ENCODE peak calls at places on chromosomes 16 and 17, in nine cellular contexts. One of them, this sample, is unnamed.

GRCh38 chr17:77392376-77393273 is 251.9 kb downstream of the SEC14L1 start:
- DNase-seq in stimulated activated naive CD8-positive, alpha-beta T cell treated with anti-CD3 and anti-CD28 coated beads, Interleukin-15, amount 100 ng/mL, for 72 hours: no peak
- DNase-seq in COLO829: no peak
- DNase-seq in NCI-H1417 treated with DMSO at 0.1 percent for 48 hours: no peak
- DNase-seq in EL: no peak
- DNase-seq in NCI-H1930: no peak
- DNase-seq in left lung: no peak
- DNase-seq in cerebellar cortex: peak
- DNase-seq in kidney glomerular epithelial cell: no peak
- DNase-seq in this sample: no peak

GRCh38 chr16:10080031-10080772 is 102.0 kb downstream of the GRIN2A start:
- DNase-seq in stimulated activated naive CD8-positive, alpha-beta T cell treated with anti-CD3 and anti-CD28 coated beads, Interleukin-15, amount 100 ng/mL, for 72 hours: no peak
- DNase-seq in COLO829: peak
- DNase-seq in NCI-H1417 treated with DMSO at 0.1 percent for 48 hours: no peak
- DNase-seq in EL: peak
- DNase-seq in NCI-H1930: no peak
- DNase-seq in left lung: no peak
- DNase-seq in cerebellar cortex: peak
- DNase-seq in kidney glomerular epithelial cell: peak
- DNase-seq in this sample: peak

GRCh38 chr17:2780931-2781454 is 15.2 kb upstream of the RAP1GAP2 start:
- DNase-seq in stimulated activated naive CD8-positive, alpha-beta T cell treated with anti-CD3 and anti-CD28 coated beads, Interleukin-15, amount 100 ng/mL, for 72 hours: no peak
- DNase-seq in COLO829: no peak
- DNase-seq in NCI-H1417 treated with DMSO at 0.1 percent for 48 hours: no peak
- DNase-seq in EL: no peak
- DNase-seq in NCI-H1930: no peak
- DNase-seq in left lung: no peak
- DNase-seq in cerebellar cortex: peak
- DNase-seq in kidney glomerular epithelial cell: no peak
- DNase-seq in this sample: no peak

GRCh38 chr17:50956750-50957523 is 90.8 kb upstream of the TOB1 start:
- DNase-seq in stimulated activated naive CD8-positive, alpha-beta T cell treated with anti-CD3 and anti-CD28 coated beads, Interleukin-15, amount 100 ng/mL, for 72 hours: peak
- DNase-seq in COLO829: peak
- DNase-seq in NCI-H1417 treated with DMSO at 0.1 percent for 48 hours: no peak
- DNase-seq in EL: peak
- DNase-seq in NCI-H1930: peak
- DNase-seq in left lung: peak
- DNase-seq in cerebellar cortex: peak
- DNase-seq in kidney glomerular epithelial cell: peak
- DNase-seq in this sample: peak

GRCh38 chr17:17416400-17417360 is 60.1 kb upstream of the MED9 start:
- DNase-seq in stimulated activated naive CD8-positive, alpha-beta T cell treated with anti-CD3 and anti-CD28 coated beads, Interleukin-15, amount 100 ng/mL, for 72 hours: peak
- DNase-seq in COLO829: no peak
- DNase-seq in NCI-H1417 treated with DMSO at 0.1 percent for 48 hours: peak
- DNase-seq in EL: peak
- DNase-seq in NCI-H1930: no peak
- DNase-seq in left lung: peak
- DNase-seq in cerebellar cortex: no peak
- DNase-seq in kidney glomerular epithelial cell: no peak
- DNase-seq in this sample: peak

GRCh38 chr17:34312080-34312479 is 7.2 kb upstream of the CCL8 start:
- DNase-seq in stimulated activated naive CD8-positive, alpha-beta T cell treated with anti-CD3 and anti-CD28 coated beads, Interleukin-15, amount 100 ng/mL, for 72 hours: no peak
- DNase-seq in COLO829: no peak
- DNase-seq in NCI-H1417 treated with DMSO at 0.1 percent for 48 hours: no peak
- DNase-seq in EL: peak
- DNase-seq in NCI-H1930: no peak
- DNase-seq in left lung: no peak
- DNase-seq in cerebellar cortex: no peak
- DNase-seq in kidney glomerular epithelial cell: no peak
- DNase-seq in this sample: no peak

GRCh38 chr17:45231481-45232116 is 9.9 kb downstream of the FMNL1 start:
- DNase-seq in stimulated activated naive CD8-positive, alpha-beta T cell treated with anti-CD3 and anti-CD28 coated beads, Interleukin-15, amount 100 ng/mL, for 72 hours: no peak
- DNase-seq in COLO829: no peak
- DNase-seq in NCI-H1417 treated with DMSO at 0.1 percent for 48 hours: no peak
- DNase-seq in EL: no peak
- DNase-seq in NCI-H1930: no peak
- DNase-seq in left lung: no peak
- DNase-seq in cerebellar cortex: peak
- DNase-seq in kidney glomerular epithelial cell: no peak
- DNase-seq in this sample: peak

GRCh38 chr17:51951737-51952136 is 206.8 kb downstream of the CA10 start:
- DNase-seq in stimulated activated naive CD8-positive, alpha-beta T cell treated with anti-CD3 and anti-CD28 coated beads, Interleukin-15, amount 100 ng/mL, for 72 hours: no peak
- DNase-seq in COLO829: no peak
- DNase-seq in NCI-H1417 treated with DMSO at 0.1 percent for 48 hours: no peak
- DNase-seq in EL: no peak
- DNase-seq in NCI-H1930: no peak
- DNase-seq in left lung: no peak
- DNase-seq in cerebellar cortex: no peak
- DNase-seq in kidney glomerular epithelial cell: peak
- DNase-seq in this sample: no peak

GRCh38 chr17:73610331-73610911 is 33.8 kb downstream of the SDK2 start:
- DNase-seq in stimulated activated naive CD8-positive, alpha-beta T cell treated with anti-CD3 and anti-CD28 coated beads, Interleukin-15, amount 100 ng/mL, for 72 hours: no peak
- DNase-seq in COLO829: no peak
- DNase-seq in NCI-H1417 treated with DMSO at 0.1 percent for 48 hours: no peak
- DNase-seq in EL: no peak
- DNase-seq in NCI-H1930: no peak
- DNase-seq in left lung: no peak
- DNase-seq in cerebellar cortex: peak
- DNase-seq in kidney glomerular epithelial cell: no peak
- DNase-seq in this sample: no peak

GRCh38 chr17:46964315-46965265 is 14.5 kb downstream of the RPRML start:
- DNase-seq in stimulated activated naive CD8-positive, alpha-beta T cell treated with anti-CD3 and anti-CD28 coated beads, Interleukin-15, amount 100 ng/mL, for 72 hours: no peak
- DNase-seq in COLO829: no peak
- DNase-seq in NCI-H1417 treated with DMSO at 0.1 percent for 48 hours: no peak
- DNase-seq in EL: no peak
- DNase-seq in NCI-H1930: no peak
- DNase-seq in left lung: no peak
- DNase-seq in cerebellar cortex: no peak
- DNase-seq in kidney glomerular epithelial cell: no peak
- DNase-seq in this sample: peak

GRCh38 chr17:13140750-13141149 is 122.9 kb upstream of the ELAC2 start:
- DNase-seq in stimulated activated naive CD8-positive, alpha-beta T cell treated with anti-CD3 and anti-CD28 coated beads, Interleukin-15, amount 100 ng/mL, for 72 hours: no peak
- DNase-seq in COLO829: peak
- DNase-seq in NCI-H1417 treated with DMSO at 0.1 percent for 48 hours: no peak
- DNase-seq in EL: peak
- DNase-seq in NCI-H1930: no peak
- DNase-seq in left lung: no peak
- DNase-seq in cerebellar cortex: no peak
- DNase-seq in kidney glomerular epithelial cell: no peak
- DNase-seq in this sample: no peak

GRCh38 chr17:44248220-44248529 is 19.8 kb downstream of the SLC4A1 start:
- DNase-seq in stimulated activated naive CD8-positive, alpha-beta T cell treated with anti-CD3 and anti-CD28 coated beads, Interleukin-15, amount 100 ng/mL, for 72 hours: no peak
- DNase-seq in COLO829: no peak
- DNase-seq in NCI-H1417 treated with DMSO at 0.1 percent for 48 hours: no peak
- DNase-seq in EL: no peak
- DNase-seq in NCI-H1930: no peak
- DNase-seq in left lung: no peak
- DNase-seq in cerebellar cortex: no peak
- DNase-seq in kidney glomerular epithelial cell: no peak
- DNase-seq in this sample: no peak

GRCh38 chr16:89577055-89577759 is 1.6 kb downstream of the CPNE7 start:
- DNase-seq in stimulated activated naive CD8-positive, alpha-beta T cell treated with anti-CD3 and anti-CD28 coated beads, Interleukin-15, amount 100 ng/mL, for 72 hours: no peak
- DNase-seq in COLO829: no peak
- DNase-seq in NCI-H1417 treated with DMSO at 0.1 percent for 48 hours: no peak
- DNase-seq in EL: no peak
- DNase-seq in NCI-H1930: no peak
- DNase-seq in left lung: no peak
- DNase-seq in cerebellar cortex: no peak
- DNase-seq in kidney glomerular epithelial cell: no peak
- DNase-seq in this sample: no peak

GRCh38 chr17:2194778-2195417 is 108.7 kb downstream of the SMG6 start:
- DNase-seq in stimulated activated naive CD8-positive, alpha-beta T cell treated with anti-CD3 and anti-CD28 coated beads, Interleukin-15, amount 100 ng/mL, for 72 hours: no peak
- DNase-seq in COLO829: no peak
- DNase-seq in NCI-H1417 treated with DMSO at 0.1 percent for 48 hours: no peak
- DNase-seq in EL: no peak
- DNase-seq in NCI-H1930: no peak
- DNase-seq in left lung: no peak
- DNase-seq in cerebellar cortex: no peak
- DNase-seq in kidney glomerular epithelial cell: no peak
- DNase-seq in this sample: no peak

GRCh38 chr16:84916156-84916555 is 95.2 kb downstream of the ZDHHC7 start:
- DNase-seq in stimulated activated naive CD8-positive, alpha-beta T cell treated with anti-CD3 and anti-CD28 coated beads, Interleukin-15, amount 100 ng/mL, for 72 hours: no peak
- DNase-seq in COLO829: no peak
- DNase-seq in NCI-H1417 treated with DMSO at 0.1 percent for 48 hours: no peak
- DNase-seq in EL: no peak
- DNase-seq in NCI-H1930: no peak
- DNase-seq in left lung: no peak
- DNase-seq in cerebellar cortex: no peak
- DNase-seq in kidney glomerular epithelial cell: no peak
- DNase-seq in this sample: no peak

GRCh38 chr17:988561-988960 is 8.4 kb upstream of the TIMM22 start:
- DNase-seq in stimulated activated naive CD8-positive, alpha-beta T cell treated with anti-CD3 and anti-CD28 coated beads, Interleukin-15, amount 100 ng/mL, for 72 hours: no peak
- DNase-seq in COLO829: no peak
- DNase-seq in NCI-H1417 treated with DMSO at 0.1 percent for 48 hours: no peak
- DNase-seq in EL: no peak
- DNase-seq in NCI-H1930: no peak
- DNase-seq in left lung: no peak
- DNase-seq in cerebellar cortex: peak
- DNase-seq in kidney glomerular epithelial cell: no peak
- DNase-seq in this sample: no peak

GRCh38 chr17:34299918-34300600 is 14.5 kb downstream of the CCL11 start:
- DNase-seq in stimulated activated naive CD8-positive, alpha-beta T cell treated with anti-CD3 and anti-CD28 coated beads, Interleukin-15, amount 100 ng/mL, for 72 hours: no peak
- DNase-seq in COLO829: no peak
- DNase-seq in NCI-H1417 treated with DMSO at 0.1 percent for 48 hours: no peak
- DNase-seq in EL: peak
- DNase-seq in NCI-H1930: no peak
- DNase-seq in left lung: no peak
- DNase-seq in cerebellar cortex: no peak
- DNase-seq in kidney glomerular epithelial cell: peak
- DNase-seq in this sample: no peak

GRCh38 chr17:80790021-80790765 is 201.4 kb upstream of the CHMP6 start:
- DNase-seq in stimulated activated naive CD8-positive, alpha-beta T cell treated with anti-CD3 and anti-CD28 coated beads, Interleukin-15, amount 100 ng/mL, for 72 hours: peak
- DNase-seq in COLO829: no peak
- DNase-seq in NCI-H1417 treated with DMSO at 0.1 percent for 48 hours: no peak
- DNase-seq in EL: peak
- DNase-seq in NCI-H1930: no peak
- DNase-seq in left lung: peak
- DNase-seq in cerebellar cortex: no peak
- DNase-seq in kidney glomerular epithelial cell: no peak
- DNase-seq in this sample: no peak

GRCh38 chr16:51393381-51394005 is 242.4 kb upstream of the SALL1 start:
- DNase-seq in stimulated activated naive CD8-positive, alpha-beta T cell treated with anti-CD3 and anti-CD28 coated beads, Interleukin-15, amount 100 ng/mL, for 72 hours: no peak
- DNase-seq in COLO829: peak
- DNase-seq in NCI-H1417 treated with DMSO at 0.1 percent for 48 hours: no peak
- DNase-seq in EL: peak
- DNase-seq in NCI-H1930: no peak
- DNase-seq in left lung: no peak
- DNase-seq in cerebellar cortex: no peak
- DNase-seq in kidney glomerular epithelial cell: peak
- DNase-seq in this sample: no peak

GRCh38 chr17:67171560-67171959 is 73.4 kb downstream of the HELZ start:
- DNase-seq in stimulated activated naive CD8-positive, alpha-beta T cell treated with anti-CD3 and anti-CD28 coated beads, Interleukin-15, amount 100 ng/mL, for 72 hours: no peak
- DNase-seq in COLO829: no peak
- DNase-seq in NCI-H1417 treated with DMSO at 0.1 percent for 48 hours: no peak
- DNase-seq in EL: no peak
- DNase-seq in NCI-H1930: no peak
- DNase-seq in left lung: no peak
- DNase-seq in cerebellar cortex: no peak
- DNase-seq in kidney glomerular epithelial cell: no peak
- DNase-seq in this sample: no peak

GRCh38 chr17:63039899-63040602 is 74.0 kb downstream of the TANC2 start:
- DNase-seq in stimulated activated naive CD8-positive, alpha-beta T cell treated with anti-CD3 and anti-CD28 coated beads, Interleukin-15, amount 100 ng/mL, for 72 hours: no peak
- DNase-seq in COLO829: no peak
- DNase-seq in NCI-H1417 treated with DMSO at 0.1 percent for 48 hours: no peak
- DNase-seq in EL: peak
- DNase-seq in NCI-H1930: no peak
- DNase-seq in left lung: no peak
- DNase-seq in cerebellar cortex: no peak
- DNase-seq in kidney glomerular epithelial cell: no peak
- DNase-seq in this sample: peak

GRCh38 chr17:21177854-21178600 is 35.9 kb downstream of the TMEM11 start:
- DNase-seq in stimulated activated naive CD8-positive, alpha-beta T cell treated with anti-CD3 and anti-CD28 coated beads, Interleukin-15, amount 100 ng/mL, for 72 hours: no peak
- DNase-seq in COLO829: no peak
- DNase-seq in NCI-H1417 treated with DMSO at 0.1 percent for 48 hours: no peak
- DNase-seq in EL: no peak
- DNase-seq in NCI-H1930: no peak
- DNase-seq in left lung: no peak
- DNase-seq in cerebellar cortex: no peak
- DNase-seq in kidney glomerular epithelial cell: no peak
- DNase-seq in this sample: no peak

GRCh38 chr17:48439875-48440505 is 10.0 kb upstream of the SKAP1 start:
- DNase-seq in stimulated activated naive CD8-positive, alpha-beta T cell treated with anti-CD3 and anti-CD28 coated beads, Interleukin-15, amount 100 ng/mL, for 72 hours: peak
- DNase-seq in COLO829: no peak
- DNase-seq in NCI-H1417 treated with DMSO at 0.1 percent for 48 hours: no peak
- DNase-seq in EL: no peak
- DNase-seq in NCI-H1930: no peak
- DNase-seq in left lung: no peak
- DNase-seq in cerebellar cortex: no peak
- DNase-seq in kidney glomerular epithelial cell: no peak
- DNase-seq in this sample: peak